ENCODE peak calls at places on chromosomes 7 and 10, in ten cellular contexts. T is PC-3; D is H54; S is HS-5; C is activated T-helper 1 cell treated with Interleukin-2 at 50 U/mL for 16 hours; N is stimulated activated CD4-positive, alpha-beta T cell treated with anti-CD3 and anti-CD28 coated beads, Interleukin-4, amount 100 ng/mL, for 4 hours; P is epithelial cell of esophagus; B is activated gamma-delta T cell; X is KBM-7; M is NCI-H748 treated with DMSO at 0.1 percent for 48 hours. K is an unnamed sample.

GRCh38 chr7:142463401-142463850 is 205.6 kb upstream of the PRSS58 start:
- DNase-seq in N (no peak), X (no peak), P (no peak), M (no peak), T (no peak), B (no peak), C (no peak), D (no peak), S (no peak), K (no peak)

GRCh38 chr7:142873871-142874270 is 11.7 kb downstream of the TRPV6 start:
- DNase-seq in X (no peak), P (no peak), M (no peak), S (no peak), C (no peak), N (no peak), D (no peak), B (no peak), T (no peak), K (no peak)

GRCh38 chr10:119375574-119376265 is 166.8 kb downstream of the RGS10 start:
- DNase-seq in M (no peak), T (no peak), X (no peak), D (no peak), N (no peak), B (no peak), C (no peak), S (no peak), P (peak; percentile 31), K (no peak)

GRCh38 chr7:17369686-17370426 is 71.4 kb downstream of the AHR start:
- DNase-seq in S (peak; percentile 77), X (peak; percentile 89), P (peak; percentile 93), D (no peak), C (no peak), T (peak; percentile 76), B (no peak), M (no peak), N (no peak), K (no peak)

GRCh38 chr10:21961847-21962246 is 41.7 kb downstream of the DNAJC1 start:
- DNase-seq in M (no peak), P (no peak), T (no peak), N (no peak), C (no peak), S (no peak), B (no peak), X (no peak), D (peak; percentile 2), K (no peak)

GRCh38 chr7:149815661-149816266 is 22.4 kb upstream of the ZNF862 start:
- DNase-seq in B (no peak), N (no peak), X (no peak), D (no peak), T (no peak), M (no peak), S (no peak), C (no peak), P (no peak), K (no peak)

GRCh38 chr10:44042926-44043602 is 341.8 kb downstream of the CXCL12 start:
- DNase-seq in M (no peak), P (no peak), X (no peak), D (no peak), C (no peak), N (no peak), T (no peak), S (no peak), B (no peak), K (no peak)

GRCh38 chr7:27079234-27079975 is 16.4 kb downstream of the HOXA1 start:
- DNase-seq in P (no peak), S (no peak), N (no peak), B (no peak), X (no peak), T (peak; percentile 72), M (no peak), C (no peak), D (no peak), K (no peak)

GRCh38 chr10:79031723-79032122 is 37.0 kb upstream of the ZMIZ1 start:
- DNase-seq in D (no peak), S (no peak), N (no peak), T (no peak), X (no peak), B (no peak), C (no peak), M (no peak), P (no peak), K (no peak)

GRCh38 chr7:158758563-158759244 is 54.1 kb upstream of the NCAPG2 start:
- DNase-seq in X (no peak), M (no peak), S (no peak), D (no peak), T (no peak), C (no peak), P (no peak), B (no peak), N (no peak), K (no peak)

GRCh38 chr7:151167197-151167911 is at the start of gene GBX1:
- DNase-seq in D (no peak), X (no peak), M (no peak), T (no peak), S (no peak), C (no peak), B (no peak), N (no peak), P (no peak), K (no peak)

GRCh38 chr7:139680676-139681462 is 96.9 kb downstream of the HIPK2 start:
- DNase-seq in T (peak; percentile 98), M (no peak), P (peak; percentile 98), D (peak; percentile 74), B (no peak), N (peak; percentile 68), S (peak; percentile 84), X (peak; percentile 65), C (peak; percentile 40), K (no peak)

GRCh38 chr7:90593205-90593604 is 2.9 kb upstream of the CDK14 start:
- DNase-seq in C (no peak), N (no peak), S (no peak), D (no peak), P (no peak), B (no peak), X (no peak), M (no peak), T (no peak), K (no peak)

GRCh38 chr7:149883049-149883439 is 9.3 kb downstream of the ATP6V0E2 start:
- DNase-seq in X (no peak), C (no peak), T (no peak), M (no peak), D (no peak), P (no peak), B (no peak), N (no peak), S (no peak), K (no peak)

GRCh38 chr7:69813637-69814240 is 215.5 kb downstream of the AUTS2 start:
- DNase-seq in X (no peak), N (no peak), M (no peak), D (no peak), P (no peak), S (no peak), T (no peak), C (no peak), B (no peak), K (no peak)

GRCh38 chr10:124524991-124525653 is 63.5 kb downstream of the LHPP start:
- DNase-seq in T (peak; percentile 4), D (no peak), S (no peak), N (no peak), M (no peak), P (peak; percentile 79), X (no peak), C (no peak), B (no peak), K (peak; percentile 72)

GRCh38 chr7:97971120-97971989 is 18.6 kb downstream of the OCM2 start:
- DNase-seq in P (peak; percentile 29), M (no peak), B (no peak), X (peak; percentile 67), N (peak; percentile 32), D (peak; percentile 44), S (no peak), C (no peak), T (peak; percentile 19), K (peak; percentile 26)

GRCh38 chr7:128914566-128915151 is 4.2 kb upstream of the KCP start:
- DNase-seq in P (no peak), X (no peak), S (no peak), M (no peak), N (no peak), T (no peak), D (no peak), C (no peak), B (no peak), K (peak; percentile 56)

K was measured in SK-N-DZ.